ENCODE peak calls at places on chromosomes 5 and 9, in eight cellular contexts. I is left ventricle myocardium superior; P is mesendoderm; J is amniotic stem cell; Z is naive thymus-derived CD8-positive, alpha-beta T cell; M is HEK293T; T is Right ventricle myocardium superior; C is pulmonary artery endothelial cell. F is an unnamed sample.

GRCh38 chr5:90866915-90867715 is 308.5 kb downstream of the ADGRV1 start:
- DNase-seq in T (no peak), Z (no peak), C (no peak), I (no peak), P (peak), M (no peak), J (no peak), F (no peak)

GRCh38 chr5:23977996-23978395 is 470.6 kb downstream of the PRDM9 start:
- DNase-seq in Z (no peak), I (no peak), P (peak), C (no peak), M (peak), J (no peak), T (no peak), F (no peak)

GRCh38 chr9:82180711-82181110 is 192.1 kb downstream of the SPATA31D1 start:
- DNase-seq in Z (no peak), J (no peak), T (no peak), M (no peak), C (no peak), I (no peak), P (peak), F (no peak)

GRCh38 chr9:72362680-72363139 is 2.3 kb downstream of the ZFAND5 start:
- DNase-seq in P (peak), T (peak), M (peak), Z (peak), C (peak), I (peak), J (peak), F (peak)

GRCh38 chr5:102818345-102818744 is 63.2 kb downstream of the PAM start:
- DNase-seq in J (no peak), C (no peak), T (no peak), Z (no peak), M (no peak), P (no peak), I (no peak), F (no peak)

GRCh38 chr5:74641014-74641777 is 668 bp upstream of the ENC1 start:
- DNase-seq in C (no peak), J (peak), Z (no peak), P (peak), T (peak), M (peak), I (peak), F (peak)

GRCh38 chr5:643811-644271 is 31.7 kb downstream of the CEP72 start:
- DNase-seq in Z (no peak), P (no peak), C (no peak), T (no peak), M (no peak), J (no peak), I (no peak), F (peak)

GRCh38 chr5:151480859-151481258 is 33.5 kb downstream of the SLC36A1 start:
- DNase-seq in I (no peak), P (peak), C (no peak), M (no peak), Z (no peak), T (no peak), J (peak), F (no peak)

GRCh38 chr9:34876096-34876495 is 82.0 kb upstream of the PHF24 start:
- DNase-seq in T (no peak), Z (no peak), J (no peak), M (no peak), P (no peak), I (no peak), C (no peak), F (no peak)

GRCh38 chr5:158139161-158139560 is 280.2 kb upstream of the CLINT1 start:
- DNase-seq in I (no peak), Z (no peak), T (no peak), C (no peak), J (no peak), M (no peak), P (peak), F (no peak)

GRCh38 chr5:130890610-130891009 is 274.4 kb downstream of the HINT1 start:
- DNase-seq in C (no peak), T (no peak), M (no peak), Z (no peak), J (no peak), I (no peak), P (no peak), F (no peak)

GRCh38 chr9:123562844-123563346 is 206.9 kb downstream of the CRB2 start:
- DNase-seq in P (peak), I (peak), Z (no peak), J (no peak), C (no peak), T (no peak), M (no peak), F (no peak)

GRCh38 chr5:39869396-39869795 is 444.6 kb upstream of the DAB2 start:
- DNase-seq in P (no peak), I (no peak), C (no peak), J (no peak), Z (no peak), T (no peak), M (no peak), F (no peak)

GRCh38 chr5:121979691-121980090 is 17.9 kb downstream of the SRFBP1 start:
- DNase-seq in I (no peak), P (peak), Z (no peak), C (no peak), T (no peak), M (no peak), J (no peak), F (no peak)

GRCh38 chr9:120891255-120891954 is 14.4 kb upstream of the PHF19 start:
- DNase-seq in T (no peak), I (no peak), P (no peak), Z (peak), C (no peak), M (no peak), J (no peak), F (no peak)

GRCh38 chr9:127968717-127969383 is 11.9 kb downstream of the EEIG1 start:
- DNase-seq in T (peak), I (peak), P (peak), M (no peak), C (no peak), J (peak), Z (no peak), F (no peak)

GRCh38 chr5:31476607-31477200 is 55.2 kb downstream of the DROSHA start:
- DNase-seq in P (no peak), I (no peak), J (no peak), T (no peak), Z (no peak), C (no peak), M (no peak), F (no peak)

GRCh38 chr5:157594237-157594636 is 18.7 kb upstream of the ADAM19 start:
- DNase-seq in J (no peak), M (no peak), C (no peak), P (no peak), T (no peak), Z (no peak), I (no peak), F (no peak)

GRCh38 chr5:6450235-6450860 is 1.7 kb downstream of the UBE2QL1 start:
- DNase-seq in C (no peak), P (peak), M (no peak), J (no peak), I (no peak), T (no peak), Z (no peak), F (no peak)

GRCh38 chr9:130915096-130915447 is 18.5 kb upstream of the QRFP start:
- DNase-seq in Z (no peak), T (no peak), C (no peak), P (no peak), M (no peak), J (no peak), I (no peak), F (no peak)

GRCh38 chr9:121958530-121958929 is 134.6 kb downstream of the TTLL11 start:
- DNase-seq in P (no peak), J (no peak), C (no peak), I (no peak), T (no peak), Z (no peak), M (no peak), F (no peak)

F was measured in B cell.